ENCODE peak calls at places on chromosomes 6 and 20, in five cellular contexts. One of them, this sample, is unnamed. For H3K4me1, the result is how much of the 10 kb centered on the place peaks cover.

GRCh38 chr20:50329981-50330503 is 139.4 kb downstream of the CEBPB start:
- DNase-seq in Peyer's patch: no peak
- DNase-seq in neural progenitor cell: no peak
- DNase-seq in Caco-2: no peak
- DNase-seq in HepG2: no peak
- DNase-seq in this sample: no peak

GRCh38 chr6:168698923-168699322 is 257.9 kb downstream of the SMOC2 start:
- DNase-seq in Caco-2: no peak
- DNase-seq in neural progenitor cell: no peak
- DNase-seq in HepG2: no peak
- DNase-seq in Peyer's patch: no peak
- DNase-seq in this sample: no peak

GRCh38 chr6:3957321-3957720 is 108.1 kb downstream of the FAM50B start:
- DNase-seq in Peyer's patch: no peak
- DNase-seq in neural progenitor cell: no peak
- DNase-seq in Caco-2: no peak
- DNase-seq in HepG2: no peak
- DNase-seq in this sample: no peak

GRCh38 chr6:81865712-81866111 is 113.2 kb upstream of the TENT5A start:
- DNase-seq in neural progenitor cell: no peak
- DNase-seq in Peyer's patch: no peak
- DNase-seq in Caco-2: no peak
- DNase-seq in HepG2: peak
- DNase-seq in this sample: no peak

GRCh38 chr6:152685819-152686218 is 11.9 kb upstream of the MYCT1 start:
- DNase-seq in Peyer's patch: no peak
- DNase-seq in neural progenitor cell: no peak
- DNase-seq in Caco-2: no peak
- DNase-seq in HepG2: no peak
- DNase-seq in this sample: no peak

GRCh38 chr6:165117806-165118205 is 191.6 kb downstream of the C6orf118 start:
- DNase-seq in Caco-2: no peak
- DNase-seq in HepG2: no peak
- DNase-seq in neural progenitor cell: no peak
- DNase-seq in Peyer's patch: no peak
- DNase-seq in this sample: no peak

GRCh38 chr6:133977983-133978895 is 25.2 kb downstream of the TBPL1 start:
- DNase-seq in Peyer's patch: no peak
- DNase-seq in neural progenitor cell: no peak
- DNase-seq in Caco-2: no peak
- DNase-seq in HepG2: no peak
- DNase-seq in this sample: no peak

GRCh38 chr6:43907789-43908472 is 137.9 kb downstream of the VEGFA start:
- DNase-seq in Peyer's patch: no peak
- DNase-seq in Caco-2: no peak
- DNase-seq in neural progenitor cell: no peak
- DNase-seq in HepG2: no peak
- DNase-seq in this sample: no peak

GRCh38 chr6:159633196-159633595 is 59.8 kb downstream of the SOD2 start:
- DNase-seq in Peyer's patch: no peak
- DNase-seq in neural progenitor cell: peak
- DNase-seq in Caco-2: no peak
- DNase-seq in HepG2: peak
- DNase-seq in this sample: no peak
- H3K4me1 ChIP-seq in Peyer's patch: under half
- H3K4me1 ChIP-seq in neural progenitor cell: under half
- H3K4me1 ChIP-seq in Caco-2: under half
- H3K4me1 ChIP-seq in HepG2: under half
- H3K4me1 ChIP-seq in this sample: under half

GRCh38 chr20:10179574-10180298 is 38.9 kb upstream of the SNAP25 start:
- DNase-seq in neural progenitor cell: peak
- DNase-seq in Caco-2: no peak
- DNase-seq in Peyer's patch: no peak
- DNase-seq in HepG2: peak
- DNase-seq in this sample: no peak
- TF ChIP-seq CTCF in neural progenitor cell: peak
- TF ChIP-seq CTCF in Caco-2: peak
- TF ChIP-seq CTCF in Peyer's patch: no peak
- TF ChIP-seq CTCF in HepG2: peak
- TF ChIP-seq CTCF in this sample: no peak

DNA sequence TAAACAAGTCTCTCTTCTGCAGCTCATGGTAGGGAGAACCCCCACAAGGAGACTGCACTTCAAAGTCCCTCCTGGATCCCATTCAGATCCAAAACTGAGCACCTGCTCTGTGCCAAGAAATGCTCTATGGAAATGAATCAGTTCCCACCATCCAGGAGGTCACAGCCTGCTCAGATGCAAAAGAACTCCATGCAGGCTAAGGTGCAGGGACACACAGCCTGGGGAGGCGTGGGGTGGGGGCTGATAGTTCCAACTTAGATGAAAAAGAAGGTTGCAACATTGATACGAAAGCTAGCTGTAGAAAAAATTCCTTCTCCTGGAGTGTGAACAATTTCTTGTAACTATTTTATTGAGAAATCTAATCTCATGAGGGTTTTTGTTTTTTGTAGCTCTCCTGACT is 111.0 kb upstream of the TMEM170B start:
- DNase-seq in Caco-2: no peak
- DNase-seq in HepG2: no peak
- DNase-seq in neural progenitor cell: no peak
- DNase-seq in Peyer's patch: no peak
- DNase-seq in this sample: no peak
- H3K4me1 ChIP-seq in Caco-2: under half
- H3K4me1 ChIP-seq in HepG2: half or more
- H3K4me1 ChIP-seq in neural progenitor cell: under half
- H3K4me1 ChIP-seq in Peyer's patch: under half
- H3K4me1 ChIP-seq in this sample: under half

GRCh38 chr6:139372326-139373153 is 1.9 kb downstream of the CITED2 start:
- DNase-seq in neural progenitor cell: no peak
- DNase-seq in Peyer's patch: no peak
- DNase-seq in Caco-2: no peak
- DNase-seq in HepG2: no peak
- DNase-seq in this sample: no peak

GRCh38 chr6:139374357-139375238 is at the start of gene CITED2:
- DNase-seq in neural progenitor cell: peak
- DNase-seq in Peyer's patch: peak
- DNase-seq in HepG2: peak
- DNase-seq in Caco-2: peak
- DNase-seq in this sample: peak

GRCh38 chr6:139371421-139372253 is 2.8 kb downstream of the CITED2 start:
- DNase-seq in Caco-2: no peak
- DNase-seq in Peyer's patch: no peak
- DNase-seq in neural progenitor cell: peak
- DNase-seq in HepG2: no peak
- DNase-seq in this sample: no peak

GRCh38 chr6:139373928-139374356 is 506 bp downstream of the CITED2 start:
- DNase-seq in HepG2: no peak
- DNase-seq in Caco-2: no peak
- DNase-seq in Peyer's patch: no peak
- DNase-seq in neural progenitor cell: no peak
- DNase-seq in this sample: peak

GRCh38 chr6:139373154-139373927 is 1.1 kb downstream of the CITED2 start:
- DNase-seq in Peyer's patch: peak
- DNase-seq in neural progenitor cell: peak
- DNase-seq in Caco-2: peak
- DNase-seq in HepG2: peak
- DNase-seq in this sample: peak
- TF ChIP-seq CTCF in Peyer's patch: peak
- TF ChIP-seq CTCF in neural progenitor cell: peak
- TF ChIP-seq CTCF in Caco-2: no peak
- TF ChIP-seq CTCF in HepG2: peak
- TF ChIP-seq CTCF in this sample: peak

DNA sequence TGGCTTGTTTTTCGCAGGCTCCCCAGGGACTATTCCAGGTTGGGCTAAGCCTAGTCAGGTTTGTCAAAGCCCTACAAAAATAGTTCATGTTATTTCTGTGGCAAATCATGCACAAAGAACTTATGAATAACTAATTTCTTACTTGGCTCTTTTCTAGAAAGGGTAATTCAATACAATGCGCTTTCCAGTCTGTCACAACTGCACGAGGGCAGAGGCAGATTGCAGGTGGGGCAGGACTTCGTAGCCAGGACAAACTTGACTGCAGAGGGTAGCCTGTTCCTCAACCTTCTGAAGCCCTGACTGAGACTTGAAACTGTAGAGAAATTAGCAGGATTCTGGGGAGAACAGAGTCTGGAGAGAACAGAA is 253.5 kb downstream of the QKI start:
- DNase-seq in Peyer's patch: no peak
- DNase-seq in HepG2: no peak
- DNase-seq in Caco-2: no peak
- DNase-seq in neural progenitor cell: no peak
- DNase-seq in this sample: no peak
- H3K4me1 ChIP-seq in Peyer's patch: under half
- H3K4me1 ChIP-seq in HepG2: under half
- H3K4me1 ChIP-seq in Caco-2: under half
- H3K4me1 ChIP-seq in neural progenitor cell: under half
- H3K4me1 ChIP-seq in this sample: under half

GRCh38 chr6:154656660-154657059 is 76.6 kb upstream of the SCAF8 start:
- DNase-seq in HepG2: no peak
- DNase-seq in Caco-2: no peak
- DNase-seq in neural progenitor cell: no peak
- DNase-seq in Peyer's patch: no peak
- DNase-seq in this sample: no peak

GRCh38 chr6:154661751-154662150 is 71.5 kb upstream of the SCAF8 start:
- DNase-seq in neural progenitor cell: no peak
- DNase-seq in Peyer's patch: no peak
- DNase-seq in HepG2: no peak
- DNase-seq in Caco-2: no peak
- DNase-seq in this sample: no peak
- TF ChIP-seq CTCF in neural progenitor cell: no peak
- TF ChIP-seq CTCF in Peyer's patch: no peak
- TF ChIP-seq CTCF in HepG2: no peak
- TF ChIP-seq CTCF in Caco-2: no peak
- TF ChIP-seq CTCF in this sample: no peak

This sample was measured in pancreas.